ENCODE peak calls at places on chromosomes 16 and 17, in five cellular contexts. O is AG09309, N is HFF-Myc, S is mucosa of descending colon, Z is lower leg skin. M is an unnamed sample.
A peak's percentile ranks its signal among the peaks of the same experiment; 100 is the strongest.

GRCh38 chr16:54287018-54287757 is 601 bp upstream of the IRX3 start:
- DNase-seq in S (no peak), O (no peak), Z (peak; percentile 88), N (no peak), M (no peak)

GRCh38 chr17:6498798-6499540 is 54.7 kb downstream of the PIMREG start:
- DNase-seq in O (no peak), Z (peak; percentile 58), S (no peak), N (no peak), M (no peak)

GRCh38 chr16:88570691-88571092 is 489 bp downstream of the ZC3H18 start:
- DNase-seq in Z (no peak), S (no peak), N (no peak), O (no peak), M (no peak)

GRCh38 chr16:31105677-31106213 is 2.4 kb upstream of the BCKDK start:
- DNase-seq in Z (peak; percentile 98), N (peak; percentile 32), S (peak; percentile 91), O (no peak), M (peak; percentile 92)

GRCh38 chr17:35447494-35447893 is 1.1 kb downstream of the SLFN13 start:
- DNase-seq in S (no peak), Z (no peak), O (no peak), N (no peak), M (no peak)

GRCh38 chr17:63441654-63442053 is 4.5 kb downstream of the CYB561 start:
- DNase-seq in O (no peak), Z (no peak), S (no peak), N (no peak), M (no peak)

GRCh38 chr17:56755310-56755709 is 78.4 kb downstream of the C17orf67 start:
- DNase-seq in Z (no peak), S (no peak), O (no peak), N (no peak), M (no peak)

GRCh38 chr17:18975597-18975996 is 23.6 kb downstream of the SLC5A10 start:
- DNase-seq in Z (no peak), S (no peak), N (no peak), O (no peak), M (no peak)

GRCh38 chr17:6633263-6633662 is 7.2 kb downstream of the KIAA0753 start:
- DNase-seq in S (no peak), N (no peak), Z (no peak), O (no peak), M (no peak)

GRCh38 chr17:26773189-26774188 is 520.4 kb upstream of the WSB1 start:
- DNase-seq in N (no peak), O (no peak), S (no peak), Z (no peak), M (no peak)

GRCh38 chr17:40883960-40884359 is 1.1 kb downstream of the KRT20 start:
- DNase-seq in N (no peak), O (no peak), S (no peak), Z (no peak), M (no peak)

GRCh38 chr16:27222499-27223225 is 19.3 kb downstream of the KDM8 start:
- DNase-seq in S (peak; percentile 44), O (no peak), Z (no peak), N (no peak), M (peak; percentile 80)

GRCh38 chr17:64683791-64684190 is 21.7 kb upstream of the SMURF2 start:
- DNase-seq in Z (no peak), O (no peak), S (no peak), N (no peak), M (no peak)

GRCh38 chr17:17769869-17770361 is 66.9 kb downstream of the SREBF1 start:
- DNase-seq in O (no peak), Z (no peak), N (no peak), S (no peak), M (no peak)

GRCh38 chr16:80084614-80085013 is 456.2 kb upstream of the DYNLRB2 start:
- DNase-seq in S (peak; percentile 29), Z (no peak), O (peak; percentile 18), N (no peak), M (peak; percentile 70)

GRCh38 chr16:29915590-29916247 is 10.3 kb downstream of the KCTD13 start:
- DNase-seq in O (peak; percentile 31), Z (no peak), N (no peak), S (no peak), M (no peak)

GRCh38 chr16:15494231-15494630 is 59.8 kb downstream of the BMERB1 start:
- DNase-seq in N (no peak), Z (no peak), S (no peak), O (no peak), M (no peak)

GRCh38 chr16:20763461-20764232 is at the start of gene ACSM3:
- DNase-seq in S (peak; percentile 39), N (peak; percentile 76), O (peak; percentile 34), Z (no peak), M (peak; percentile 64)

GRCh38 chr17:3972281-3972731 is 8.1 kb upstream of the ATP2A3 start:
- DNase-seq in O (no peak), S (peak; percentile 42), Z (no peak), N (no peak), M (no peak)

GRCh38 chr17:65109990-65110680 is 27.0 kb upstream of the RGS9 start:
- DNase-seq in Z (no peak), S (no peak), N (no peak), O (no peak), M (no peak)

GRCh38 chr16:62208934-62209333 is 172.7 kb upstream of the CDH8 start:
- DNase-seq in N (no peak), Z (no peak), O (no peak), S (no peak), M (no peak)

GRCh38 chr17:12296120-12296727 is 275.5 kb downstream of the MAP2K4 start:
- DNase-seq in Z (no peak), O (no peak), S (no peak), N (no peak), M (no peak)

GRCh38 chr17:39927928-39928867 is 666 bp downstream of the LRRC3C start:
- DNase-seq in O (no peak), Z (peak; percentile 91), N (no peak), S (peak; percentile 70), M (peak; percentile 61)

GRCh38 chr16:9827062-9827752 is 355.0 kb downstream of the GRIN2A start:
- DNase-seq in Z (no peak), O (no peak), N (no peak), S (no peak), M (no peak)

GRCh38 chr17:57747221-57748017 is 2.3 kb upstream of the CCDC182 start:
- DNase-seq in Z (peak; percentile 86), S (no peak), O (peak; percentile 44), N (peak; percentile 37), M (peak; percentile 63)

GRCh38 chr16:21599994-21600773 is 807 bp downstream of the METTL9 start:
- DNase-seq in N (no peak), S (no peak), O (no peak), Z (no peak), M (no peak)

GRCh38 chr16:2499890-2500633 is 13.7 kb upstream of the ATP6V0C start:
- DNase-seq in N (no peak), O (no peak), S (no peak), Z (no peak), M (no peak)

GRCh38 chr16:85437161-85438052 is 175.7 kb upstream of the GSE1 start:
- DNase-seq in O (no peak), S (peak; percentile 89), N (no peak), Z (no peak), M (no peak)

GRCh38 chr16:56611281-56611833 is 3.0 kb downstream of the MT2A start:
- DNase-seq in Z (no peak), N (no peak), O (no peak), S (peak; percentile 23), M (peak; percentile 91)

GRCh38 chr17:72492941-72493340 is 372.1 kb downstream of the SOX9 start:
- DNase-seq in O (no peak), S (no peak), N (no peak), Z (no peak), M (no peak)

GRCh38 chr17:4492762-4493561 is 5.7 kb upstream of the SPNS2 start:
- DNase-seq in Z (no peak), S (peak; percentile 75), O (no peak), N (peak; percentile 26), M (no peak)

GRCh38 chr16:89922477-89922883 is 662 bp upstream of the TUBB3 start:
- DNase-seq in N (peak; percentile 83), S (peak; percentile 66), Z (peak; percentile 94), O (peak; percentile 73), M (peak; percentile 93)

GRCh38 chr17:47119746-47120520 is 69.2 kb downstream of the CDC27 start:
- DNase-seq in Z (no peak), O (peak; percentile 17), N (no peak), S (no peak), M (no peak)

GRCh38 chr17:77649717-77650211 is 308.7 kb upstream of the TNRC6C start:
- DNase-seq in O (peak; percentile 47), S (no peak), N (peak; percentile 10), Z (peak; percentile 53), M (no peak)
- TF ChIP-seq CTCF in O (peak; percentile 25), S (no peak), N (no peak), Z (no peak), M (no peak)

GRCh38 chr17:48711128-48711527 is 11.2 kb downstream of the PRAC1 start:
- DNase-seq in S (no peak), O (no peak), N (no peak), Z (peak; percentile 28), M (no peak)
- H3K4me3 ChIP-seq in S (no peak overlapping the region), O (no peak overlapping the region), N (no peak overlapping the region), Z (no peak overlapping the region), M (no peak overlapping the region)

DNA sequence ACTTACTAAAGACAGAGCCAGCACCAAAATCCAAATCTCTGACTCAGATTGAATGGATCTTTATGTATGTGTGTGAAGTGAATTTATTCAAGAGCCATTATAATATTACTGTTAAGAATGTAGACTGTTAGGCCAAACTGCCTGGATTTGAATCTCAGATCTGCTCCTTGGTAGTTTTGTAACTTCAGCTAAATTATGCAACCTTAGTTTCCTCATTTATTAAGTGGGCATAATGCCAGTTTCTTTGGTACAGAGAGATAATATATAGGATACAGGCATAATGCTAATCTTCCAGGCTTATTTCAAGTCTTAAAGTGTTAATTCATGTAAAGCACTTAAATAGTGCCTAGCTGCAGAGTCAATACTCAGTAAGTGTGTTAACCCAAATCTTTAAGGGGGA is 12.8 kb downstream of the CNEP1R1 start:
- DNase-seq in Z (no peak), O (no peak), N (no peak), S (no peak), M (no peak)
- TF ChIP-seq CTCF in Z (no peak), O (no peak), N (no peak), S (no peak), M (no peak)

GRCh38 chr16:11290102-11290893 is 9.2 kb upstream of the PRM1 start:
- DNase-seq in Z (no peak), O (no peak), S (no peak), N (no peak), M (no peak)

GRCh38 chr16:11291021-11291716 is 10.0 kb upstream of the PRM1 start:
- DNase-seq in O (no peak), S (no peak), Z (no peak), N (no peak), M (no peak)

GRCh38 chr16:11285842-11286241 is 4.7 kb upstream of the PRM1 start:
- DNase-seq in O (no peak), Z (no peak), S (no peak), N (no peak), M (no peak)

GRCh38 chr16:11292076-11292748 is 11.1 kb upstream of the PRM1 start:
- DNase-seq in O (no peak), S (no peak), N (no peak), Z (no peak), M (no peak)

DNA sequence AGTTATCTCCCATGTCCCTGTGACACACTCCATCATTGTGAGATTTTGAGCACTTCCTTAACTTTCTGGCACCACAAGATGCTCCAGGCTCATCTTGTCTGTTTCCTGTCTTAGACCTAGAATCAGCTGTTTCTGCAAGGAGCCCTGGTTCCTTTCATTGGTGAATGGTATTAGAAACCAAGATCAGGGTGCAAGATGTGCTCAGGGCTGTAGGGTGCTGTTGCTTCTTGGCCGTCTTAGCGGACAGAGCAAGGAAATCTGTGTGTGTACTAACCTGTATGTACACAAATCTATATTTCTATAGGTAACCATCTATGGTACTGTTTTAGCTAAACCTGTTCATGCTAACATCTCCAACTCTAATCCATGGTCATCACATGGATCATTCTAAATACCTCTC is 8.1 kb upstream of the PRM1 start:
- DNase-seq in N (no peak), O (no peak), Z (no peak), S (no peak), M (no peak)
- H3K4me3 ChIP-seq in N (no peak overlapping the region), O (no peak overlapping the region), Z (no peak overlapping the region), S (no peak overlapping the region), M (no peak overlapping the region)